ENCODE peak calls at places on chromosome 16, in nine cellular contexts. M is tibial nerve, A is A549, E is ovary, U is stomach, J is esophagus muscularis mucosa, I is GM12878, P is H1, B is SK-N-SH. R is an unnamed sample.

GRCh38 chr16:19138601-19139000 is 24.8 kb downstream of the ITPRIPL2 start:
- DNase-seq in M (peak), A (peak), E (peak), U (peak), J (peak), I (no peak), P (no peak), B (peak), R (peak)

GRCh38 chr16:49022351-49022963 is 259.2 kb downstream of the CBLN1 start:
- DNase-seq in M (no peak), A (no peak), E (no peak), U (no peak), J (peak), I (no peak), P (no peak), B (no peak), R (no peak)

GRCh38 chr16:1778200-1779179 is 3.9 kb downstream of the SPSB3 start:
- DNase-seq in M (no peak), A (no peak), E (peak), U (no peak), J (no peak), I (no peak), P (peak), B (no peak), R (peak)

GRCh38 chr16:78460428-78460827 is 361.0 kb downstream of the WWOX start:
- DNase-seq in M (no peak), A (peak), E (no peak), U (no peak), J (no peak), I (no peak), P (no peak), B (no peak), R (no peak)

GRCh38 chr16:84281077-84281476 is 13.6 kb upstream of the WFDC1 start:
- DNase-seq in M (no peak), A (peak), E (no peak), U (no peak), J (no peak), I (no peak), P (peak), B (peak), R (no peak)

GRCh38 chr16:64586756-64587155 is 535.1 kb downstream of the CDH11 start:
- DNase-seq in M (no peak), A (no peak), E (no peak), U (no peak), J (no peak), I (no peak), P (no peak), B (no peak), R (no peak)

GRCh38 chr16:1346422-1347285 is 5.0 kb downstream of the TSR3 start:
- DNase-seq in M (no peak), A (peak), E (no peak), U (no peak), J (no peak), I (no peak), P (no peak), B (peak), R (no peak)

GRCh38 chr16:5056347-5056746 is 9.4 kb downstream of the C16orf89 start:
- DNase-seq in M (no peak), A (peak), E (no peak), U (peak), J (no peak), I (no peak), P (peak), B (peak), R (peak)

GRCh38 chr16:88009566-88010342 is 58.5 kb downstream of the BANP start:
- DNase-seq in M (no peak), A (no peak), E (no peak), U (no peak), J (no peak), I (no peak), P (no peak), B (no peak), R (no peak)

GRCh38 chr16:3879258-3879886 is 1.1 kb downstream of the CREBBP start:
- DNase-seq in M (no peak), A (no peak), E (peak), U (peak), J (no peak), I (no peak), P (no peak), B (peak), R (peak)

GRCh38 chr16:81937305-81938038 is 73.8 kb downstream of the SDR42E1 start:
- DNase-seq in M (no peak), A (no peak), E (no peak), U (no peak), J (no peak), I (no peak), P (peak), B (no peak), R (no peak)

GRCh38 chr16:68445458-68445857 is 2.9 kb downstream of the SMPD3 start:
- DNase-seq in M (no peak), A (peak), E (no peak), U (peak), J (no peak), I (peak), P (peak), B (peak), R (peak)

GRCh38 chr16:1153480-1154160 is 714 bp downstream of the CACNA1H start:
- DNase-seq in M (no peak), A (no peak), E (peak), U (no peak), J (no peak), I (no peak), P (no peak), B (no peak), R (no peak)

GRCh38 chr16:57319646-57320045 is 35.2 kb upstream of the PLLP start:
- DNase-seq in M (no peak), A (no peak), E (no peak), U (no peak), J (peak), I (no peak), P (no peak), B (no peak), R (no peak)

GRCh38 chr16:69741519-69741918 is 13.2 kb downstream of the NOB1 start:
- DNase-seq in M (no peak), A (no peak), E (no peak), U (no peak), J (no peak), I (no peak), P (no peak), B (no peak), R (no peak)

GRCh38 chr16:81923296-81923695 is 88.0 kb downstream of the SDR42E1 start:
- DNase-seq in M (no peak), A (no peak), E (no peak), U (no peak), J (no peak), I (no peak), P (no peak), B (no peak), R (no peak)

GRCh38 chr16:58478427-58478826 is 21.5 kb upstream of the NDRG4 start:
- DNase-seq in M (no peak), A (no peak), E (no peak), U (no peak), J (no peak), I (no peak), P (no peak), B (no peak), R (no peak)

GRCh38 chr16:17387226-17387625 is 83.5 kb downstream of the XYLT1 start:
- DNase-seq in M (no peak), A (no peak), E (no peak), U (no peak), J (no peak), I (no peak), P (no peak), B (no peak), R (no peak)

GRCh38 chr16:54546481-54546880 is 259.9 kb upstream of the IRX3 start:
- DNase-seq in M (no peak), A (no peak), E (no peak), U (no peak), J (no peak), I (no peak), P (no peak), B (no peak), R (no peak)
- TF ChIP-seq EP300 in M (no peak), A (no peak), E (no peak), U (no peak), J (no peak), I (no peak), P (no peak), B (no peak), R (no peak)

GRCh38 chr16:89507834-89508590 is at the start of gene SPG7:
- DNase-seq in M (peak), A (peak), E (peak), U (peak), J (peak), I (peak), P (peak), B (peak), R (peak)
- TF ChIP-seq CTCF in M (no peak), A (no peak), E (no peak), U (no peak), J (no peak), I (no peak), P (no peak), B (no peak), R (no peak)

DNA sequence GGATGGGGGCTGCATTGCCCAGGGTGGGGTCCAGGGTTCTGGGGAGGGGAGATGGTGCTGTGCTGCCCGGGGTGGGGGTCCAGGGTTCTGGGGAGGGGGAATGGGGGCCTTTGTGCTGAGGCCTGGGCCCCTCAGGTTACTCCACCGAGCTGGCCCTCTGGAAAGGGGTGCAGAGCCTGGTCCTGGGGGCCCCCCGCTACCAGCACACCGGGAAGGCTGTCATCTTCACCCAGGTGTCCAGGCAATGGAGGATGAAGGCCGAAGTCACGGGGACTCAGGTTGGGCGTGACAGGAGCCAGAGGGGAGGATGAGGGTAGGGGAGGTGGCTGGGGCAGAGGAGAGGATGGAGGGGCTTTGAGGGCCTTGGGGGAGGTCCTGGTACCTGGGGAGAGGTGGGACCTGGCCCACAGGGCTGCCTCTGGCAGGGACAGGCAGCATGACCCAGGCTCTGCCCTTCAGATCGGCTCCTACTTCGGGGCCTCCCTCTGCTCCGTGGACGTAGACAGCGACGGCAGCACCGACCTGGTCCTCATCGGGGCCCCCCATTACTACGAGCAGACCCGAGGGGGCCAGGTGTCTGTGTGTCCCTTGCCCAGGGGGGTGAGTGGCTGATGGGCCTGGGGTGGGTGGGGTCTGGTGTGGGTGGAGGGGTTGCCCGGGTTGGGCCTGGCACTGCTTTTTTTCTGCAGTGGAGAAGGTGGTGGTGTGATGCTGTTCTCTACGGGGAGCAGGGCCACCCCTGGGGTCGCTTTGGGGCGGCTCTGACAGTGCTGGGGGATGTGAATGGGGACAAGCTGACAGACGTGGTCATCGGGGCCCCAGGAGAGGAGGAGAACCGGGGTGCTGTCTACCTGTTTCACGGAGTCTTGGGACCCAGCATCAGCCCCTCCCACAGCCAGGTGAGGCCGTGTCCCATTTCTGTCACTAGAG is 7.8 kb downstream of the ITGAX start:
- DNase-seq in M (no peak), A (no peak), E (no peak), U (no peak), J (no peak), I (no peak), P (no peak), B (no peak), R (no peak)
- TF ChIP-seq EP300 in M (no peak), A (no peak), E (no peak), U (no peak), J (no peak), I (no peak), P (no peak), B (no peak), R (no peak)

GRCh38 chr16:23742761-23743160 is 12.1 kb upstream of the CHP2 start:
- DNase-seq in M (no peak), A (no peak), E (no peak), U (no peak), J (no peak), I (no peak), P (no peak), B (no peak), R (no peak)
- TF ChIP-seq CTCF in M (no peak), A (no peak), E (no peak), U (no peak), J (no peak), I (no peak), P (peak), B (no peak), R (peak)

R was measured in transverse colon.